ENCODE peak calls at places on chromosomes 11 and 22, in nine cellular contexts. W, P, Y, G, Z, F, O, B and A are unnamed samples.

GRCh38 chr22:24433868-24434471 is 6.6 kb downstream of the ADORA2A start:
- DNase-seq in W (no peak), P (peak; percentile 51), Y (peak; percentile 92), G (no peak), Z (no peak), F (peak; percentile 83), O (no peak), B (peak; percentile 37), A (peak; percentile 93)

GRCh38 chr22:26617251-26618199 is at the start of gene CRYBB1:
- DNase-seq in W (no peak), P (no peak), Y (peak; percentile 56), G (no peak), Z (no peak), F (peak; percentile 91), O (peak; percentile 27), B (peak; percentile 67), A (peak; percentile 21)

GRCh38 chr11:130828741-130829140 is 87.5 kb downstream of the SNX19 start:
- DNase-seq in W (no peak), P (peak; percentile 29), Y (no peak), G (no peak), Z (no peak), F (no peak), O (no peak), B (no peak), A (no peak)

GRCh38 chr11:130181295-130182272 is 22.0 kb downstream of the ST14 start:
- DNase-seq in W (peak; percentile 71), P (peak; percentile 61), Y (peak; percentile 98), G (peak; percentile 56), Z (no peak), F (peak; percentile 89), O (peak; percentile 45), B (peak; percentile 87), A (peak; percentile 45)

GRCh38 chr11:73800407-73800806 is 12.7 kb downstream of the MRPL48 start:
- DNase-seq in W (no peak), P (no peak), Y (no peak), G (no peak), Z (no peak), F (no peak), O (no peak), B (no peak), A (no peak)

GRCh38 chr11:11578542-11578941 is 43.3 kb downstream of the GALNT18 start:
- DNase-seq in W (no peak), P (no peak), Y (no peak), G (no peak), Z (no peak), F (no peak), O (no peak), B (no peak), A (no peak)

GRCh38 chr11:34870548-34871209 is 45.5 kb downstream of the APIP start:
- DNase-seq in W (no peak), P (no peak), Y (no peak), G (peak; percentile 11), Z (no peak), F (no peak), O (no peak), B (no peak), A (no peak)

GRCh38 chr22:46846154-46846831 is 83.8 kb downstream of the TBC1D22A start:
- DNase-seq in W (no peak), P (no peak), Y (no peak), G (no peak), Z (no peak), F (no peak), O (no peak), B (no peak), A (no peak)

GRCh38 chr11:10314199-10315072 is 9.6 kb downstream of the ADM start:
- DNase-seq in W (no peak), P (peak; percentile 60), Y (peak; percentile 92), G (peak; percentile 70), Z (no peak), F (peak; percentile 96), O (no peak), B (peak; percentile 65), A (peak; percentile 94)

GRCh38 chr11:60772666-60773065 is 12.5 kb upstream of the MS4A10 start:
- DNase-seq in W (no peak), P (no peak), Y (no peak), G (no peak), Z (peak; percentile 33), F (no peak), O (no peak), B (no peak), A (no peak)

GRCh38 chr11:44829838-44830237 is 103.1 kb downstream of the TSPAN18 start:
- DNase-seq in W (no peak), P (no peak), Y (no peak), G (no peak), Z (no peak), F (no peak), O (no peak), B (no peak), A (no peak)

GRCh38 chr11:64755681-64756361 is 4.0 kb downstream of the PYGM start:
- DNase-seq in W (no peak), P (no peak), Y (no peak), G (no peak), Z (no peak), F (no peak), O (no peak), B (no peak), A (no peak)

GRCh38 chr22:31750365-31751284 is 693 bp upstream of the PRR14L start:
- DNase-seq in W (no peak), P (no peak), Y (peak; percentile 22), G (no peak), Z (no peak), F (no peak), O (no peak), B (no peak), A (no peak)
- H3K4me3 ChIP-seq in W (peak overlapping the region; percentile 83), P (peak overlapping the region; percentile 93), Y (peak overlapping the region; percentile 95), G (no peak overlapping the region), Z (peak overlapping the region; percentile 99), F (peak overlapping the region; percentile 45), O (peak overlapping the region; percentile 85), B (peak overlapping the region; percentile 30), A (peak overlapping the region; percentile 39)

DNA sequence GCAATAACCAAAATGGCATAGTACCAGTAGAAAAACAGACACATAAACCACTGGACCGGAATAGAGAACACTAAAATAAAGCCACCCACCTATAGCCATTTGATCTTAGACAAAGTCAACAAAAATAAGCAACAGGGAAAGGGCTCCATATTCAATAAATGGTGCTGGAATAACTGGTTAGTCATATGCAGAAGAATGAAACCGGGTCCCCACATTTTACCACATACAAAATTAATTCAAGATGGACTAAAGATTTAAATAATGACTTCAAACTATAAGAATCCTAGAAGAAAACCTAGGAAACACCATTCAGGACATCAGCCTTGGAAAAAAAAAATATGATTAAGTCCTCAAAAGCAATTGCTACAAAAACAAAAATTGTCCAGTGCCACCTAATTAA is 30.1 kb upstream of the NOX4 start:
- DNase-seq in W (no peak), P (peak; percentile 42), Y (no peak), G (no peak), Z (no peak), F (no peak), O (no peak), B (peak; percentile 69), A (no peak)
- TF ChIP-seq CTCF in W (no peak), P (no peak), Y (no peak), G (no peak), Z (no peak), F (no peak), O (no peak), B (no peak), A (no peak)

GRCh38 chr11:105718641-105719040 is 108.8 kb downstream of the GRIA4 start:
- DNase-seq in W (no peak), P (peak; percentile 40), Y (no peak), G (no peak), Z (no peak), F (no peak), O (no peak), B (no peak), A (no peak)

GRCh38 chr11:105713696-105714095 is 103.8 kb downstream of the GRIA4 start:
- DNase-seq in W (no peak), P (no peak), Y (no peak), G (no peak), Z (no peak), F (peak; percentile 66), O (no peak), B (no peak), A (no peak)

GRCh38 chr11:105720096-105720495 is 110.2 kb downstream of the GRIA4 start:
- DNase-seq in W (no peak), P (no peak), Y (no peak), G (no peak), Z (no peak), F (no peak), O (no peak), B (no peak), A (no peak)

GRCh38 chr11:105723269-105723668 is 113.4 kb downstream of the GRIA4 start:
- DNase-seq in W (no peak), P (no peak), Y (no peak), G (no peak), Z (no peak), F (no peak), O (no peak), B (no peak), A (no peak)

DNA sequence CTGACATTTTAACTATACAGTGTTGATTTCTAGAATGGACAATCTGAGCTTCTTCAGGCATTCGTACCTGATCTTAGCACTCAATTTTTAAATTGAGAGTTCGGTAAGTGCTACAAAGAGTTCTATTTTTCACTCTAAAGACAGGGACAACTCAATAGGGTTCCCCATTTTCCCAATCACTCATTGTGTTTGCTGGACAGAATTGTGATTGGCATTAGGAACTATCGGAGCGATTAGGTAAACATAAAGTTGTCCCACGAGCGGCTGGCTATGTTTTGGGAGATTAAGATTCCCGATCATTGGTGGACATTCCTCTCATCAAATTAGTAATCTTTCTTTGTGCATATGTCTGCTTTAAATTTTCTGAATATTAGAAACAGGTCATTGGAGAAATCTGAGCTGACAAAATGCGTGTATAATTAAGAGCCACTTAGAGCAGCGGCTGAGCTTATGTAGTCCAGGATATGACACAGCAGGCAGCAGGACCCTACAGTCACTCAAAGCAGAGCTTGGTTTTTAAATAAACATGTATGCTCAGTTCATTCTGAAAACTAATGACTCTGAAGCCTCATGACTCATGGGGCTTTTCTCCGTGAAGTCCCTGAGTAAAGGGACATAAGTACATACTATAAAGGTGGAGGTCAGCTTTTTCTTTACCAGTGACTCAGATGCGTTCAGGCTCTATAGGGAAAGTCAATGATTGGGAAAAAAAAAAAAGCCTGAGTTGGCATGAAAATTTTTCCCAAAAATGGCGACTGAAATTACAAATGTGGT is 109.4 kb downstream of the GRIA4 start:
- DNase-seq in W (no peak), P (peak; percentile 85), Y (no peak), G (no peak), Z (no peak), F (no peak), O (no peak), B (no peak), A (peak; percentile 53)
- H3K4me3 ChIP-seq in W (no peak overlapping the region), P (peak overlapping the region; percentile 17), Y (no peak overlapping the region), G (no peak overlapping the region), Z (no peak overlapping the region), F (no peak overlapping the region), O (no peak overlapping the region), B (no peak overlapping the region), A (no peak overlapping the region)

DNA sequence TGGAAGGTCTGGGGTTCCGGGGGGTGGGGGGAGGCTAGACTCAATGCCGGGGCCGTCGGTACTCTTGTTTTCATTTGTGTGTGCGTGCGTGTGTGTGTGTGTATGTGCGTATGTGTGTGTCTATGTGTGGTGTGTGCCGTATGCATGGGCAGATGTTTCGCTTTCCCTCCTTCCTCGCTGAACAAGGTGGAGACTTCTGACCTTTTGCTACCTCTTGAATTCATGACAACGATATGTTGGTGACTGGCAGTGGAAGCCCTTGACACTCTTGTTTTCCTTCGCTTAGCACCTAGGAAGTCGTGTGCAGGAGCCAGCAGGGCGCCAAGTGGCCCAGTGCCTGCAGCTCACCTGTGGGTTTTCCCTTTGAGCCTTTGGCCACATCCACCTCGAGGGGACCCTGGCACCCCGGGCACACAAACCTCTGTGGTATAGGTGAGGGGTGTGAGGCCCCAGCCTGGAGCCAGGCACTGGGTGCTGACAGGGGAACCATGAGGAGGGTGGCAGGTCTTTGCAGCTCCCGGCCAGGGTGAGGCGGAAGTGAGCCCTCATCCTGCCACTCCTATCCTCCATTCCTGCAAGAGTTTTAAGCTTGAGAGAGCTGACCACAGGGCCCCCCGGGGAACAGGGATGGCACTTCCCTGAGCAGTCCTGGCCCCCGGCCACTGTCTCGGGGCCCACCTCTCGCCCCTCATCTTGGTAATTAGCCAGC is 19.3 kb upstream of the TMEM191C start:
- DNase-seq in W (peak; percentile 61), P (no peak), Y (no peak), G (no peak), Z (peak; percentile 38), F (no peak), O (no peak), B (no peak), A (no peak)
- TF ChIP-seq CTCF in W (no peak), P (no peak), Y (peak; percentile 69), G (no peak), Z (no peak), F (peak; percentile 14), O (no peak), B (no peak), A (peak; percentile 7)